ENCODE peak calls at places on chromosomes 1 and 21, in seven cellular contexts. One of them, this sample, is unnamed.

GRCh38 chr21:34330055-34330454 is 33.8 kb upstream of the KCNE2 start:
- DNase-seq in cardiac muscle cell: no peak
- DNase-seq in left lung: no peak
- DNase-seq in breast epithelium: no peak
- DNase-seq in CD8-positive, alpha-beta T cell: no peak
- DNase-seq in colonic mucosa: no peak
- DNase-seq in prostate gland: no peak
- DNase-seq in this sample: no peak

GRCh38 chr1:226436472-226436854 is 28.6 kb upstream of the PARP1 start:
- DNase-seq in cardiac muscle cell: no peak
- DNase-seq in left lung: no peak
- DNase-seq in breast epithelium: no peak
- DNase-seq in CD8-positive, alpha-beta T cell: no peak
- DNase-seq in colonic mucosa: no peak
- DNase-seq in prostate gland: no peak
- DNase-seq in this sample: no peak

GRCh38 chr21:43618940-43619339 is 40.3 kb downstream of the HSF2BP start:
- DNase-seq in cardiac muscle cell: no peak
- DNase-seq in left lung: no peak
- DNase-seq in breast epithelium: no peak
- DNase-seq in CD8-positive, alpha-beta T cell: no peak
- DNase-seq in colonic mucosa: peak; percentile 72
- DNase-seq in prostate gland: no peak
- DNase-seq in this sample: no peak

GRCh38 chr1:952603-953002 is 6.5 kb downstream of the NOC2L start:
- DNase-seq in cardiac muscle cell: no peak
- DNase-seq in left lung: no peak
- DNase-seq in breast epithelium: no peak
- DNase-seq in CD8-positive, alpha-beta T cell: no peak
- DNase-seq in colonic mucosa: no peak
- DNase-seq in prostate gland: no peak
- DNase-seq in this sample: no peak

GRCh38 chr21:37266515-37267221 is 466 bp downstream of the VPS26C start:
- DNase-seq in cardiac muscle cell: peak; percentile 44
- DNase-seq in left lung: no peak
- DNase-seq in breast epithelium: no peak
- DNase-seq in CD8-positive, alpha-beta T cell: no peak
- DNase-seq in colonic mucosa: no peak
- DNase-seq in prostate gland: no peak
- DNase-seq in this sample: no peak

GRCh38 chr1:15156807-15157380 is 3.3 kb downstream of the TMEM51 start:
- DNase-seq in cardiac muscle cell: no peak
- DNase-seq in left lung: no peak
- DNase-seq in breast epithelium: no peak
- DNase-seq in CD8-positive, alpha-beta T cell: no peak
- DNase-seq in colonic mucosa: no peak
- DNase-seq in prostate gland: no peak
- DNase-seq in this sample: peak; percentile 80

GRCh38 chr1:239893127-239893731 is 198.5 kb upstream of the FMN2 start:
- DNase-seq in cardiac muscle cell: no peak
- DNase-seq in left lung: no peak
- DNase-seq in breast epithelium: no peak
- DNase-seq in CD8-positive, alpha-beta T cell: no peak
- DNase-seq in colonic mucosa: no peak
- DNase-seq in prostate gland: no peak
- DNase-seq in this sample: no peak

GRCh38 chr1:89965203-89965900 is 29.6 kb upstream of the ZNF326 start:
- DNase-seq in cardiac muscle cell: peak; percentile 58
- DNase-seq in left lung: no peak
- DNase-seq in breast epithelium: no peak
- DNase-seq in CD8-positive, alpha-beta T cell: no peak
- DNase-seq in colonic mucosa: no peak
- DNase-seq in prostate gland: no peak
- DNase-seq in this sample: no peak

GRCh38 chr1:54591127-54591756 is 32.1 kb downstream of the FAM151A start:
- DNase-seq in cardiac muscle cell: no peak
- DNase-seq in left lung: no peak
- DNase-seq in breast epithelium: no peak
- DNase-seq in CD8-positive, alpha-beta T cell: no peak
- DNase-seq in colonic mucosa: no peak
- DNase-seq in prostate gland: no peak
- DNase-seq in this sample: no peak

GRCh38 chr1:224203243-224204016 is 20.4 kb downstream of the DEGS1 start:
- DNase-seq in cardiac muscle cell: peak; percentile 71
- DNase-seq in left lung: peak; percentile 75
- DNase-seq in breast epithelium: peak; percentile 69
- DNase-seq in CD8-positive, alpha-beta T cell: no peak
- DNase-seq in colonic mucosa: peak; percentile 26
- DNase-seq in prostate gland: no peak
- DNase-seq in this sample: peak; percentile 58

GRCh38 chr1:161792740-161793139 is 26.6 kb downstream of the ATF6 start:
- DNase-seq in cardiac muscle cell: peak; percentile 78
- DNase-seq in left lung: no peak
- DNase-seq in breast epithelium: no peak
- DNase-seq in CD8-positive, alpha-beta T cell: no peak
- DNase-seq in colonic mucosa: no peak
- DNase-seq in prostate gland: peak; percentile 15
- DNase-seq in this sample: no peak

GRCh38 chr1:58180537-58180936 is 366.0 kb downstream of the OMA1 start:
- DNase-seq in cardiac muscle cell: no peak
- DNase-seq in left lung: no peak
- DNase-seq in breast epithelium: no peak
- DNase-seq in CD8-positive, alpha-beta T cell: no peak
- DNase-seq in colonic mucosa: no peak
- DNase-seq in prostate gland: no peak
- DNase-seq in this sample: no peak

GRCh38 chr1:22533244-22533643 is 30.0 kb upstream of the EPHA8 start:
- DNase-seq in cardiac muscle cell: no peak
- DNase-seq in left lung: no peak
- DNase-seq in breast epithelium: no peak
- DNase-seq in CD8-positive, alpha-beta T cell: no peak
- DNase-seq in colonic mucosa: no peak
- DNase-seq in prostate gland: no peak
- DNase-seq in this sample: peak; percentile 57

DNA sequence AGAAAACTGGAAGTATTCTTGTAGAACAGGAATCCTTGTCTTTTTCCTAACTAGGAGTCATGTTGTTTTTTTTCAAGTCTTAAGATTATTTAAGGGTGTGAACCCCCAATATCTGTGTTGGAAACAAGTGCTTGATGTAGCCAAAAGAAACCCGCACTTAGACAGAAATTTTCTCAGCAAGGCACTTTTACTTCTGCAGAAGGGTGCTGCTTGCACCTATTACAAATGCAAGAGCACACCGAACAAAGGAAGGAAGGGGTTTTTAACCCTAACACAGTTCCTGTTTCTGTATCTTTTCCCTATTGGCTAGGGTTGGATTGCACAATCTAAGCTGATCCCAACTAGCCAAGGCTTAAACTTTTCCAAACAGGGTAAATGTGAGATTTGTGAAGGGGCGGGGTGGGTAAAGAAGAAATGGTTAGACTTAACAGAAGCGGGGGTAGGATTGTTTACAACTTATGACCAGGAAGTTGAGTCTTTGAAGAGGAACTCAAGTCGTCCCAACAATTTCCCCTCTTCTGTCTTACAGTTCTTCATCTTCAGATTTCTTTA is 75.1 kb downstream of the ZFYVE9 start:
- DNase-seq in cardiac muscle cell: no peak
- DNase-seq in left lung: no peak
- DNase-seq in breast epithelium: no peak
- DNase-seq in CD8-positive, alpha-beta T cell: no peak
- DNase-seq in colonic mucosa: no peak
- DNase-seq in prostate gland: no peak
- DNase-seq in this sample: no peak
- H3K9me3 ChIP-seq in cardiac muscle cell: no peaks in the 10 kb centered on the region
- H3K9me3 ChIP-seq in left lung: peaks cover 46% of the 10 kb centered on the region
- H3K9me3 ChIP-seq in breast epithelium: peaks cover 23% of the 10 kb centered on the region
- H3K9me3 ChIP-seq in CD8-positive, alpha-beta T cell: peaks cover 10% of the 10 kb centered on the region
- H3K9me3 ChIP-seq in colonic mucosa: no peaks in the 10 kb centered on the region
- H3K9me3 ChIP-seq in prostate gland: no peaks in the 10 kb centered on the region
- H3K9me3 ChIP-seq in this sample: no peaks in the 10 kb centered on the region

GRCh38 chr1:202329891-202330290 is 11.8 kb downstream of the UBE2T start:
- DNase-seq in cardiac muscle cell: no peak
- DNase-seq in left lung: no peak
- DNase-seq in breast epithelium: no peak
- DNase-seq in CD8-positive, alpha-beta T cell: no peak
- DNase-seq in colonic mucosa: no peak
- DNase-seq in prostate gland: no peak
- DNase-seq in this sample: no peak
- TF ChIP-seq CTCF in cardiac muscle cell: peak; percentile 5
- TF ChIP-seq CTCF in left lung: no peak
- TF ChIP-seq CTCF in breast epithelium: no peak
- TF ChIP-seq CTCF in CD8-positive, alpha-beta T cell: no peak
- TF ChIP-seq CTCF in colonic mucosa: no peak
- TF ChIP-seq CTCF in prostate gland: no peak
- TF ChIP-seq CTCF in this sample: no peak

GRCh38 chr1:201020040-201020591 is 3.4 kb downstream of the KIF21B start:
- DNase-seq in cardiac muscle cell: no peak
- DNase-seq in left lung: no peak
- DNase-seq in breast epithelium: no peak
- DNase-seq in CD8-positive, alpha-beta T cell: peak; percentile 51
- DNase-seq in colonic mucosa: peak; percentile 69
- DNase-seq in prostate gland: no peak
- DNase-seq in this sample: no peak

GRCh38 chr1:201020647-201021332 is 2.7 kb downstream of the KIF21B start:
- DNase-seq in cardiac muscle cell: peak; percentile 74
- DNase-seq in left lung: no peak
- DNase-seq in breast epithelium: no peak
- DNase-seq in CD8-positive, alpha-beta T cell: peak; percentile 49
- DNase-seq in colonic mucosa: peak; percentile 43
- DNase-seq in prostate gland: no peak
- DNase-seq in this sample: peak; percentile 64

GRCh38 chr1:201021333-201022177 is 2.0 kb downstream of the KIF21B start:
- DNase-seq in cardiac muscle cell: no peak
- DNase-seq in left lung: no peak
- DNase-seq in breast epithelium: no peak
- DNase-seq in CD8-positive, alpha-beta T cell: no peak
- DNase-seq in colonic mucosa: no peak
- DNase-seq in prostate gland: no peak
- DNase-seq in this sample: no peak

GRCh38 chr1:201017828-201018163 is 5.7 kb downstream of the KIF21B start:
- DNase-seq in cardiac muscle cell: no peak
- DNase-seq in left lung: no peak
- DNase-seq in breast epithelium: no peak
- DNase-seq in CD8-positive, alpha-beta T cell: no peak
- DNase-seq in colonic mucosa: no peak
- DNase-seq in prostate gland: no peak
- DNase-seq in this sample: no peak

GRCh38 chr1:201019321-201019977 is 4.1 kb downstream of the KIF21B start:
- DNase-seq in cardiac muscle cell: peak; percentile 81
- DNase-seq in left lung: peak; percentile 85
- DNase-seq in breast epithelium: peak; percentile 40
- DNase-seq in CD8-positive, alpha-beta T cell: peak; percentile 93
- DNase-seq in colonic mucosa: peak; percentile 93
- DNase-seq in prostate gland: no peak
- DNase-seq in this sample: peak; percentile 69
- H3K27me3 ChIP-seq in cardiac muscle cell: peaks cover 16% of the 10 kb centered on the region
- H3K27me3 ChIP-seq in left lung: peaks cover 29% of the 10 kb centered on the region
- H3K27me3 ChIP-seq in breast epithelium: no peaks in the 10 kb centered on the region
- H3K27me3 ChIP-seq in CD8-positive, alpha-beta T cell: no peaks in the 10 kb centered on the region
- H3K27me3 ChIP-seq in colonic mucosa: no peaks in the 10 kb centered on the region
- H3K27me3 ChIP-seq in prostate gland: no peaks in the 10 kb centered on the region
- H3K27me3 ChIP-seq in this sample: no peaks in the 10 kb centered on the region

GRCh38 chr1:167317463-167317862 is 96.8 kb downstream of the POU2F1 start:
- DNase-seq in cardiac muscle cell: no peak
- DNase-seq in left lung: no peak
- DNase-seq in breast epithelium: no peak
- DNase-seq in CD8-positive, alpha-beta T cell: no peak
- DNase-seq in colonic mucosa: no peak
- DNase-seq in prostate gland: no peak
- DNase-seq in this sample: no peak
- H3K9me3 ChIP-seq in cardiac muscle cell: no peaks in the 10 kb centered on the region
- H3K9me3 ChIP-seq in left lung: peaks cover 60% of the 10 kb centered on the region
- H3K9me3 ChIP-seq in breast epithelium: peaks cover 32% of the 10 kb centered on the region
- H3K9me3 ChIP-seq in CD8-positive, alpha-beta T cell: peaks cover 15% of the 10 kb centered on the region
- H3K9me3 ChIP-seq in colonic mucosa: no peaks in the 10 kb centered on the region
- H3K9me3 ChIP-seq in prostate gland: peaks cover 4% of the 10 kb centered on the region
- H3K9me3 ChIP-seq in this sample: peaks cover 22% of the 10 kb centered on the region

GRCh38 chr21:45969921-45970673 is 11.5 kb upstream of the COL6A1 start:
- DNase-seq in cardiac muscle cell: no peak
- DNase-seq in left lung: no peak
- DNase-seq in breast epithelium: no peak
- DNase-seq in CD8-positive, alpha-beta T cell: no peak
- DNase-seq in colonic mucosa: no peak
- DNase-seq in prostate gland: no peak
- DNase-seq in this sample: no peak
- TF ChIP-seq CTCF in cardiac muscle cell: no peak
- TF ChIP-seq CTCF in left lung: no peak
- TF ChIP-seq CTCF in breast epithelium: no peak
- TF ChIP-seq CTCF in CD8-positive, alpha-beta T cell: no peak
- TF ChIP-seq CTCF in colonic mucosa: no peak
- TF ChIP-seq CTCF in prostate gland: no peak
- TF ChIP-seq CTCF in this sample: no peak

GRCh38 chr21:38614558-38614957 is 116.3 kb upstream of the ERG start:
- DNase-seq in cardiac muscle cell: no peak
- DNase-seq in left lung: no peak
- DNase-seq in breast epithelium: no peak
- DNase-seq in CD8-positive, alpha-beta T cell: no peak
- DNase-seq in colonic mucosa: no peak
- DNase-seq in prostate gland: no peak
- DNase-seq in this sample: no peak
- H3K27me3 ChIP-seq in cardiac muscle cell: no peaks in the 10 kb centered on the region
- H3K27me3 ChIP-seq in left lung: no peaks in the 10 kb centered on the region
- H3K27me3 ChIP-seq in breast epithelium: no peaks in the 10 kb centered on the region
- H3K27me3 ChIP-seq in CD8-positive, alpha-beta T cell: no peaks in the 10 kb centered on the region
- H3K27me3 ChIP-seq in colonic mucosa: no peaks in the 10 kb centered on the region
- H3K27me3 ChIP-seq in prostate gland: no peaks in the 10 kb centered on the region
- H3K27me3 ChIP-seq in this sample: no peaks in the 10 kb centered on the region

This sample was measured in body of pancreas.